ENCODE peak calls at places on chromosomes 5 and 9, in four cellular contexts. K, H, O and E are unnamed samples.

GRCh38 chr5:125835293-125836172 is 587.7 kb upstream of the GRAMD2B start:
- DNase-seq in K (no peak), H (peak; percentile 39), O (peak; percentile 36), E (peak; percentile 56)

GRCh38 chr9:73093740-73094379 is 57.8 kb upstream of the ANXA1 start:
- DNase-seq in K (no peak), H (no peak), O (no peak), E (no peak)

GRCh38 chr9:74960548-74960947 is 7.8 kb upstream of the C9orf40 start:
- DNase-seq in K (no peak), H (peak; percentile 78), O (no peak), E (no peak)

GRCh38 chr5:123207852-123208251 is 118.8 kb downstream of the PRDM6 start:
- DNase-seq in K (no peak), H (no peak), O (no peak), E (no peak)

GRCh38 chr5:151022511-151023018 is 2.2 kb downstream of the GPX3 start:
- DNase-seq in K (no peak), H (no peak), O (no peak), E (no peak)

GRCh38 chr5:59142138-59142537 is 559.3 kb downstream of the RAB3C start:
- DNase-seq in K (no peak), H (no peak), O (no peak), E (no peak)

GRCh38 chr5:56128166-56128565 is 105.0 kb downstream of the ANKRD55 start:
- DNase-seq in K (no peak), H (no peak), O (no peak), E (no peak)

GRCh38 chr9:137672907-137673791 is 54.3 kb downstream of the EHMT1 start:
- DNase-seq in K (peak; percentile 33), H (peak; percentile 73), O (peak; percentile 36), E (no peak)

GRCh38 chr9:36802171-36802920 is 229.7 kb downstream of the MELK start:
- DNase-seq in K (no peak), H (peak; percentile 70), O (no peak), E (no peak)

GRCh38 chr5:62354028-62354874 is 48.2 kb downstream of the KIF2A start:
- DNase-seq in K (no peak), H (peak; percentile 67), O (peak; percentile 31), E (no peak)

GRCh38 chr5:175520321-175520720 is 42.0 kb downstream of the SFXN1 start:
- DNase-seq in K (no peak), H (no peak), O (no peak), E (no peak)

GRCh38 chr5:172479034-172479783 is 24.9 kb upstream of the SH3PXD2B start:
- DNase-seq in K (peak; percentile 28), H (peak; percentile 85), O (peak; percentile 81), E (peak; percentile 74)

GRCh38 chr9:91298304-91298703 is 63.4 kb downstream of the AUH start:
- DNase-seq in K (no peak), H (peak; percentile 2), O (no peak), E (no peak)

GRCh38 chr9:125409217-125409636 is 147.6 kb downstream of the GAPVD1 start:
- DNase-seq in K (no peak), H (no peak), O (peak; percentile 86), E (no peak)

GRCh38 chr5:77770293-77771005 is 5.7 kb downstream of the TBCA start:
- DNase-seq in K (no peak), H (no peak), O (no peak), E (no peak)

GRCh38 chr9:84567776-84568175 is 101.8 kb upstream of the NTRK2 start:
- DNase-seq in K (no peak), H (no peak), O (no peak), E (no peak)

GRCh38 chr5:38709678-38710306 is 136.0 kb upstream of the OSMR start:
- DNase-seq in K (no peak), H (no peak), O (no peak), E (no peak)

GRCh38 chr9:21413089-21414023 is 4.4 kb downstream of the IFNA8 start:
- DNase-seq in K (no peak), H (no peak), O (no peak), E (no peak)

DNA sequence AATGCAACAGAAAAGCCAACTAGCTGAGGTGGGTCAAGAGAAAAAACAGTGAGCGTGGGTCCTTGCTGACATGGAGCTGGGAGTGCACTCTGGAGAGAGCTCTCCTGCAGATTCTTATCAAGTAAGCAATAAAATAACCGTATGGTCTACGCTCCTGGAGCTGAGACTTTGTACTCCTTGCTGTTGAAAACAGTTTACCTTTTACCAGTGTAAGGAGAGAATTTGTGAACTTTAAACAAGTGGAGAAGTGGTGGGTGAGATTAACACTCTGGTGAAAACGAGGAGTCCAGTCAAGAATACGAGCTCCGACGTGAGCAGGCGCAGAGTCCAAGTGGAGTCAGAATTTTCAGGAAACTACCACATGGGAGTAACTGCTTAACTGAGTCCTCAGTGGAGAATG is 156.1 kb upstream of the ERCC6L2 start:
- DNase-seq in K (no peak), H (no peak), O (no peak), E (no peak)
- TF ChIP-seq CTCF in K (no peak), H (no peak), O (no peak), E (no peak)

GRCh38 chr5:113660848-113661247 is 147.4 kb downstream of the YTHDC2 start:
- DNase-seq in K (no peak), H (no peak), O (no peak), E (no peak)

DNA sequence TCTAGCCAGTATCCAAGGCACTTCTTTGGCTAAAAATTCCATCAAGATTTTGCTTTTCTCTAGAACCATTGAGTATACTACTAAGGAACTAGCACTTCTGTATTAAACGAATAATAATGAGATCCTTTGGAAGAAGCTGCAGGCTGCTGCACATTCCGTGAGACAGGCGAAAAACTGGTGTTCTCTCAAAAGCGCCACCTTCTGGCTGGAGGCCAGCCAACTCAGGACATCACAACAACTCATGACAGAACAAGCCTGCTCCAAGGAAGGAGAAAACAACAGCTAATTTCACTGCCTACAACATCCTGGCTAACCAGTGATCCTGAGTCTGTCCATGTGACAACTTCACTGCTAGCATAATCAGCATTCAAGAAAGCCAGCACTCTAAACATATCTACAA is 150.4 kb downstream of the YTHDC2 start:
- DNase-seq in K (no peak), H (peak; percentile 27), O (peak; percentile 51), E (peak; percentile 22)
- TF ChIP-seq CTCF in K (no peak), H (peak; percentile 42), O (peak; percentile 57), E (peak; percentile 45)

GRCh38 chr9:88037285-88037845 is 63.0 kb upstream of the CDK20 start:
- DNase-seq in K (no peak), H (no peak), O (no peak), E (no peak)

GRCh38 chr9:88045686-88046085 is 71.4 kb upstream of the CDK20 start:
- DNase-seq in K (no peak), H (no peak), O (no peak), E (no peak)

GRCh38 chr9:88043647-88044046 is 69.3 kb upstream of the CDK20 start:
- DNase-seq in K (no peak), H (no peak), O (no peak), E (no peak)

GRCh38 chr9:88044200-88044599 is 69.9 kb upstream of the CDK20 start:
- DNase-seq in K (no peak), H (no peak), O (no peak), E (no peak)

GRCh38 chr9:88041447-88041846 is 67.1 kb upstream of the CDK20 start:
- DNase-seq in K (no peak), H (no peak), O (no peak), E (no peak)
- TF ChIP-seq CTCF in K (no peak), H (peak; percentile 53), O (peak; percentile 46), E (peak; percentile 63)

DNA sequence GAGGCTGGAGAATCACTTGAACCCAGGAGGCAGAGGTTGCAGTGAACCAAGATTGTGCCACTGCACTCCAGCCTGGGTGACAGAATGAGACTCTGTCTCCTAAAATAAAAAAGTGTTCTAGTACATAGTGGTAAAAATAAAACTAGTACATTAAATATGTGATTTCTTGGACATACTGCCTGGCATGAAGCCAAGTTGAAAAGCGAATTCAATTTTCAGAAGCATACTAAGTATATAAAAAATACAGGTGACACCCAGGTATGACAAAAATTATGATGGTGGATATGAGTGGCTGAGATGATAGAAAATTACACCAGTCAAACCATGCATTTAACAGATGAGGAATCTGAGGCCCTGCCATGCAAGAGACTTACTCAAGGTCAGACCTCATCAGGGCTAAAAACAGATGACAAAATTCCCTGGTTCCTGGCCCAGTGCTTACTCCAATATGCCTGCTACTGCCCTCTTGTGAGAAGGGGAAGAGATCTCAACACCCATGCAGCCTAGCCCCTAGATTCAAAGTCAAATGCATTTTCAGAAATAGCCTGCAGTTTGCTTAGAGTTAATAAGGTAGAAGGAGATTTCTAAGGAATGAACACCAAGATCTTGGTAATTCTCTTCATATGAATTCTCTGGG is 46.6 kb upstream of the GNPDA1 start:
- DNase-seq in K (no peak), H (no peak), O (peak; percentile 35), E (no peak)
- TF ChIP-seq CTCF in K (no peak), H (peak; percentile 19), O (peak; percentile 48), E (peak; percentile 16)

DNA sequence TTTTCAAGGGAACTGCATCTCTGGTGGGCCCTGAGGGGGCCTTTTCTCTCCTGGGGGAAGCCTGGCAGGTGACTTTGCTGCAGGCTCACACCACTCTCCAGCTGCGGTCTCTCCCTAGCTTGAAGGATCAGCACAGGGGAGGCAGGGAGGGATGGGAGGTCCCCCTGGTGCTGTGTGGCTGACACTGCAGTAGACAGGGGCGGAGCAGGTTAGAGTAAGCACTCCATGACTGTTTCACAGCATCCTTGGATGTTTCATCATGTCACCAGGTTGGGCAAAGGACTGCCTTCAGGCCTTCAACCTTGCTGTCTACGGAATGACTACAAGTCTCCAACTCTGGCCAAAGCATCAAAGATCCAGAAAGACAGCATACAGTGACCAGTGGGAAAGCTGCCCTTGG is 470.7 kb downstream of the CDK5RAP2 start:
- DNase-seq in K (no peak), H (no peak), O (peak; percentile 44), E (peak; percentile 17)
- TF ChIP-seq CTCF in K (no peak), H (peak; percentile 7), O (peak; percentile 54), E (peak; percentile 50)

DNA sequence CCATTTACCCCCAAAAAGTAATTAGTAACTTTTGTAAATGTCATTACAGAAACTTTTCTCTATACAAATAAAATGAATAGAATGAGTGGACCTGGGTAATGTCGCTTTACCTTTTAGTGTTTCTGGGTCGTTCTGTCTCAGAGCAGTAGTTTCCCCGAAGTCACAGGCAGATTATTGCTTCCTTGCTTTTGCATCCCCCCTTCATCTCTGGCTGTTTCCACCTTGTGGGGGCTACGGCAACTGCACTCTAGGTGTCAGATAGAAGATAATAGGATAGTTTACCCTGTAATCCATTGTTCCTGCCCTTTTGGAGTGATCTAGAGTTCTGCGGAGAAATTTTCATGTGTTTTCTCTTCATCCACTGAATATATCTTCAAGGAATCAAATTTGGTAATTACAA is 68.7 kb downstream of the PRR16 start:
- DNase-seq in K (no peak), H (no peak), O (peak; percentile 3), E (peak; percentile 15)
- TF ChIP-seq CTCF in K (no peak), H (peak; percentile 70), O (peak; percentile 49), E (peak; percentile 46)

DNA sequence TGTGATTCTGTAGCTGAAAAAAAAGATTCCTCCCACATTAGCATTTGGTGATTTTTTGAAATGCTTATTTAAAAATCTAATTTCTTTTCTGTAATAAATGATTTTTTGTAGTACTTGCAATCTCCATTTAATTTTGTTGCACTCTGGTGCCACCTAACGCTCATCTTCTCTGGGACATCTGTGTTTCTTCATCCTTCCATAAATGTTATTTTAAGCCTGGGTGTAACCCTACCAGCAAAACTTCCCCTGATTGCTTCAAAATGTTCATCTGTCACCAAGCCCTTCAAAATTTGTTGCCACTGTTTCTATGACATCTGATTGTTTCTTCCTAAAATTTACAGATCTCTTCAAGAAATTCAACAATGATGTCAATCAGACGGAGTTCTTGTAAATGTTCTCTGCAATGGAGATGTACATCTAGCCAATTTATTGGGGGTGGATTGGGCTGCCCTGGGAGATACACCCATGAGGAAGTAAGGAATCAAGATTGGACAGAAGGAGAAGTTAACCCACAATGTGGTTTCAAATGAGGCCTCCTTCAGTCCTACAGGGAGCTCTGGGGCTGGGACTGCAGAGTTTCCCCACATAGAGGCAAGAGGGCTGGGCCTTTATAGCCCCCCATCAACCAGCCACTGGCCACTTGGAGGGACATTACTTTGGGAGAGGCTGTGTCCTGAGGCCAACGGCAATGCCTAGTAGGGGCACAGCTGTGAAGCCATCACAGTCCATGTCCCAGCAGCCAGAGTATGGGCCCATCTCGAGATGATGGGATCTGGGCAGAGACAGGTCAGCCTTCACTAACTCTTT is 23.3 kb downstream of the MCTP1 start:
- DNase-seq in K (no peak), H (peak; percentile 46), O (no peak), E (no peak)
- TF ChIP-seq CTCF in K (peak; percentile 7), H (peak; percentile 63), O (peak; percentile 51), E (peak; percentile 65)